ENCODE peak calls at places on chromosomes 5 and 9, in five cellular contexts. V, Q, W, J and I are unnamed samples.

GRCh38 chr5:139745121-139745799 is 50.3 kb upstream of the PSD2 start:
- DNase-seq in J (peak), V (no peak), W (no peak), Q (peak), I (peak)

GRCh38 chr5:120124031-120124430 is 340.1 kb upstream of the PRR16 start:
- DNase-seq in V (no peak), W (no peak), J (no peak), Q (no peak), I (no peak)

GRCh38 chr5:38509185-38509584 is 47.3 kb downstream of the LIFR start:
- DNase-seq in W (no peak), V (no peak), J (no peak), Q (peak), I (no peak)

GRCh38 chr5:151184316-151185042 is 26.9 kb upstream of the ANXA6 start:
- DNase-seq in Q (peak), V (no peak), W (no peak), J (no peak), I (no peak)

GRCh38 chr9:111928342-111928720 is 31.7 kb downstream of the UGCG start:
- DNase-seq in Q (peak), W (no peak), J (no peak), V (no peak), I (no peak)

GRCh38 chr5:99000878-99001277 is 72.1 kb upstream of the CHD1 start:
- DNase-seq in Q (peak), W (no peak), J (peak), V (no peak), I (no peak)

GRCh38 chr5:103223031-103223955 is 35.3 kb upstream of the MACIR start:
- DNase-seq in J (no peak), V (no peak), W (peak), Q (no peak), I (peak)

GRCh38 chr5:96924016-96924443 is 11.8 kb upstream of the LNPEP start:
- DNase-seq in J (peak), Q (no peak), W (no peak), V (no peak), I (no peak)

GRCh38 chr5:137218471-137218870 is 280.7 kb downstream of the SPOCK1 start:
- DNase-seq in W (no peak), Q (no peak), V (no peak), J (peak), I (no peak)

GRCh38 chr9:71459082-71459481 is 309.2 kb downstream of the CEMIP2 start:
- DNase-seq in V (no peak), W (no peak), J (no peak), Q (no peak), I (no peak)

GRCh38 chr5:135578685-135579341 is at the start of gene CXCL14:
- DNase-seq in W (no peak), Q (peak), J (peak), V (peak), I (peak)

GRCh38 chr5:172943906-172944305 is 15.3 kb upstream of the RPL26L1 start:
- DNase-seq in J (no peak), Q (no peak), W (no peak), V (no peak), I (no peak)

GRCh38 chr9:109303900-109304299 is 17.0 kb downstream of the EPB41L4B start:
- DNase-seq in V (no peak), W (no peak), Q (no peak), J (no peak), I (no peak)

GRCh38 chr9:136198605-136199083 is 6.3 kb downstream of the LHX3 start:
- DNase-seq in V (no peak), Q (peak), J (no peak), W (no peak), I (no peak)

GRCh38 chr5:163496286-163496685 is 9.1 kb upstream of the MAT2B start:
- DNase-seq in Q (peak), J (no peak), W (no peak), V (no peak), I (no peak)

GRCh38 chr5:151772868-151773561 is 1.3 kb downstream of the G3BP1 start:
- DNase-seq in Q (peak), J (peak), V (no peak), W (no peak), I (no peak)

GRCh38 chr5:124395287-124395686 is 351.2 kb downstream of the ZNF608 start:
- DNase-seq in J (no peak), V (peak), W (no peak), Q (peak), I (no peak)

GRCh38 chr9:109722007-109722406 is 58.0 kb upstream of the PALM2AKAP2 start:
- DNase-seq in J (no peak), V (no peak), Q (no peak), W (no peak), I (no peak)

GRCh38 chr5:115490601-115491000 is 54.0 kb downstream of the FEM1C start:
- DNase-seq in J (no peak), W (no peak), V (no peak), Q (no peak), I (no peak)

GRCh38 chr5:58751222-58751621 is 168.3 kb downstream of the RAB3C start:
- DNase-seq in V (no peak), W (no peak), J (peak), Q (peak), I (no peak)

GRCh38 chr5:178141550-178141949 is 10.7 kb downstream of the RMND5B start:
- DNase-seq in W (no peak), V (no peak), Q (no peak), J (no peak), I (no peak)

GRCh38 chr5:120160120-120160895 is 303.8 kb upstream of the PRR16 start:
- DNase-seq in V (no peak), Q (peak), W (no peak), J (no peak), I (no peak)

GRCh38 chr9:92564479-92564878 is 28.7 kb upstream of the ECM2 start:
- DNase-seq in J (no peak), V (no peak), Q (peak), W (no peak), I (no peak)

GRCh38 chr9:38073882-38074281 is 4.9 kb upstream of the SHB start:
- DNase-seq in J (no peak), V (no peak), Q (no peak), W (no peak), I (no peak)

GRCh38 chr9:115924669-115924987 is 229.0 kb upstream of the PAPPA start:
- DNase-seq in V (no peak), W (no peak), J (no peak), Q (no peak), I (no peak)

GRCh38 chr9:115923410-115923809 is 230.2 kb upstream of the PAPPA start:
- DNase-seq in V (no peak), Q (no peak), J (no peak), W (no peak), I (no peak)

GRCh38 chr9:115923903-115924668 is 229.5 kb upstream of the PAPPA start:
- DNase-seq in W (no peak), V (no peak), Q (peak), J (no peak), I (no peak)

GRCh38 chr9:115921301-115921700 is 232.3 kb upstream of the PAPPA start:
- DNase-seq in J (peak), V (no peak), Q (peak), W (no peak), I (no peak)

GRCh38 chr9:115922441-115922840 is 231.2 kb upstream of the PAPPA start:
- DNase-seq in W (no peak), Q (no peak), J (peak), V (no peak), I (no peak)
- H4K91ac ChIP-seq in W (no peak), Q (peak), J (no peak), V (no peak), I (no peak)

GRCh38 chr5:88081877-88082276 is 186.8 kb downstream of the TMEM161B start:
- DNase-seq in W (no peak), Q (no peak), V (no peak), J (no peak), I (no peak)
- H2BK12ac ChIP-seq in W (no peak), Q (no peak), V (no peak), J (no peak), I (no peak)

GRCh38 chr9:83622814-83623633 is at the start of gene IDNK:
- DNase-seq in W (no peak), V (peak), J (peak), Q (peak), I (peak)
- H2AK5ac ChIP-seq in W (no peak), V (no peak), J (peak), Q (no peak), I (no peak)

DNA sequence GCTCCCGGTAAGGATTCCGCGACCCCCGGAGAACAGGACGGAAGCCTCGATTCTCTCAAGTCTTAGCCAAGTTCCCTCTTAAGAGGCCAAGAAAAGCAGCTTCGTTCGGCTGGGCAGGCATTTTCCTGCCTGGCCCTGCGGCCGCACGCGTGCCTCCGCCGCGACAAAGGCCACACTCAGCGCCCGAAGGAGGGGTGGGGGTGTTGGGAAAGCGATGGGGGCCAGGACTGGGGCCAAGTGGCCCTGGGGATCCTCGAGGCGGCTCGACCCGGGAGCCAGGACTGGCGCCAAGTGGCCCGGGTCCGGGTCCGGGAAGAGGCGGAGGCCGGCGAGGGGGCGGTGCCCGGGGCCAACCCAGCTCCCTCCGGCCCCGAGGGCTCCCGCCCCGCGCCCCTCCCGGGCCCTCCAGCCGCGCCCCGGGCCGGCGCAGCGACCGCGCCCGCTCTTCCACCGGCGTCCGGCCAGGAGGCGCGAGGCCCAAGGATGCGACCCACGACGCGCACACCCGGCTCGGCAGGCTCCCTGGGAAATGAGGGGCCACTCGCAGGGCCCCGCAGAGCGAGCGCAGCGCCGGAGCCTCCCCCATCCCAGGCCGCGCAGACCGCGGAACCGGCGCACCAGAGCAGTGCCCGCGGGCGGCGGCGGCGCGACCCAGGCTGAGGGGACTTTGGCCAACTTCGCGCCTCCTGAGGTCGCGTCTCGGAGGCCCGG is 758 bp downstream of the VAV2 start:
- DNase-seq in Q (no peak), W (no peak), J (peak), V (no peak), I (no peak)
- H4K91ac ChIP-seq in Q (peak), W (peak), J (peak), V (no peak), I (no peak)

DNA sequence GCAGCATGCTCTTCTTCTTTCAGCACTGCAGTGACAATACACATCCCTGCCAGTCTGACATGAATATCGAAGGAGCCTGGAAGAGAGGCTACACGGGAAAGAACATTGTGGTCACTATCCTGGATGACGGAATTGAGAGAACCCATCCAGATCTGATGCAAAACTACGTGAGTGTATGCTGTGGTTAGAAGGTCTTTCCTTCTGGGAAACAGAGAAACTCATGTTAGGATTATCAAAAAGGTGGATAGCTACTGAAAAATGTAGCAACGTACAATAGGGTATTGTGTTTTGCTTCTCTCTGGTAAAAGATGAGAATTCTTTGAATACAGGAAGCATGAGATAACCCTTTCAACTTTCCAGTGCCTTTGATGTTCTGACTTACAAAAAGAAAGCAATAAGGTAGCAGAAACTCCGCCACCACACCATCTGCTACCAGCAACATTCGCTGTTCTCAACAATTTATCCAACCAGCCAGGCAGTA is 133.3 kb downstream of the PCSK5 start:
- DNase-seq in V (no peak), J (peak), W (no peak), Q (no peak), I (no peak)
- H2BK12ac ChIP-seq in V (no peak), J (no peak), W (peak), Q (no peak), I (no peak)

GRCh38 chr9:36407122-36407723 is 7.2 kb upstream of the RNF38 start:
- DNase-seq in W (no peak), Q (peak), V (peak), J (peak), I (peak)
- H2AK5ac ChIP-seq in W (no peak), Q (no peak), V (no peak), J (no peak), I (no peak)